ENCODE peak calls at places on chromosome 11, in five cellular contexts. E is COR-L47; F is COLO829; J is activated T-helper 1 cell treated with anti-CD3 and anti-CD28 coated beads, Interleukin-12 subunit alpha, Interleukin-12 subunit beta, Interleukin-2, Interleukin-4 antibody, amounts not matched to agents 30 ng/mL and 10 ng/mL and 1 ng/mL, durations not matched to agents 14 hours and 24 hours and 36 hours; Z is astrocyte of the spinal cord. B is an unnamed sample.
A peak's percentile ranks its signal among the peaks of the same experiment; 100 is the strongest.

GRCh38 chr11:14506532-14506931 is 6.9 kb upstream of the COPB1 start:
- DNase-seq in E (no peak), F (no peak), J (no peak), Z (peak; percentile 34), B (peak; percentile 28)

GRCh38 chr11:134441706-134442105 is 29.7 kb upstream of the B3GAT1 start:
- DNase-seq in E (no peak), F (no peak), J (no peak), Z (no peak), B (no peak)

GRCh38 chr11:44983786-44984185 is 33.1 kb upstream of the TP53I11 start:
- DNase-seq in E (no peak), F (no peak), J (no peak), Z (no peak), B (no peak)

GRCh38 chr11:66221726-66222236 is 46.7 kb upstream of the RAB1B start:
- DNase-seq in E (no peak), F (no peak), J (no peak), Z (no peak), B (peak; percentile 4)

GRCh38 chr11:61162092-61162935 is 1.1 kb upstream of the VPS37C start:
- DNase-seq in E (peak; percentile 40), F (no peak), J (no peak), Z (peak; percentile 32), B (peak; percentile 64)

GRCh38 chr11:1444823-1445422 is 41.7 kb downstream of the MOB2 start:
- DNase-seq in E (no peak), F (no peak), J (no peak), Z (no peak), B (no peak)

GRCh38 chr11:27420722-27421572 is 51.6 kb downstream of the LGR4 start:
- DNase-seq in E (no peak), F (no peak), J (no peak), Z (no peak), B (no peak)

GRCh38 chr11:110295086-110295485 is 1.3 kb downstream of the RDX start:
- DNase-seq in E (no peak), F (peak; percentile 48), J (no peak), Z (no peak), B (no peak)

GRCh38 chr11:64998141-64998540 is 1.4 kb upstream of the BATF2 start:
- DNase-seq in E (no peak), F (no peak), J (no peak), Z (no peak), B (no peak)

GRCh38 chr11:34633990-34634725 is 13.3 kb downstream of the EHF start:
- DNase-seq in E (no peak), F (no peak), J (no peak), Z (no peak), B (peak; percentile 87)